ENCODE peak calls at places on chromosomes 3 and 15, in seven cellular contexts. One of them, this sample, is unnamed.

GRCh38 chr3:14487086-14487485 is 53.1 kb downstream of the GRIP2 start:
- DNase-seq in HTR-8/SVneo: no peak
- DNase-seq in ELF-1: no peak
- DNase-seq in HFFc6: no peak
- DNase-seq in bronchial epithelial cell: no peak
- DNase-seq in astrocyte: no peak
- DNase-seq in iris pigment epithelial cell: no peak
- DNase-seq in this sample: no peak

GRCh38 chr3:10015476-10015904 is 10.7 kb upstream of the FANCD2 start:
- DNase-seq in bronchial epithelial cell: peak
- DNase-seq in iris pigment epithelial cell: peak
- DNase-seq in HTR-8/SVneo: no peak
- DNase-seq in HFFc6: peak
- DNase-seq in astrocyte: peak
- DNase-seq in ELF-1: no peak
- DNase-seq in this sample: peak

GRCh38 chr3:127646501-127647046 is 17.6 kb downstream of the PODXL2 start:
- DNase-seq in ELF-1: no peak
- DNase-seq in astrocyte: no peak
- DNase-seq in HTR-8/SVneo: no peak
- DNase-seq in bronchial epithelial cell: no peak
- DNase-seq in HFFc6: no peak
- DNase-seq in iris pigment epithelial cell: no peak
- DNase-seq in this sample: no peak

GRCh38 chr15:88803241-88803919 is at the start of gene ACAN:
- DNase-seq in HFFc6: no peak
- DNase-seq in HTR-8/SVneo: no peak
- DNase-seq in ELF-1: peak
- DNase-seq in astrocyte: no peak
- DNase-seq in iris pigment epithelial cell: no peak
- DNase-seq in bronchial epithelial cell: no peak
- DNase-seq in this sample: no peak

GRCh38 chr15:41936649-41937567 is 35.4 kb downstream of the EHD4 start:
- DNase-seq in astrocyte: peak
- DNase-seq in HFFc6: no peak
- DNase-seq in HTR-8/SVneo: no peak
- DNase-seq in bronchial epithelial cell: no peak
- DNase-seq in iris pigment epithelial cell: peak
- DNase-seq in ELF-1: no peak
- DNase-seq in this sample: no peak

GRCh38 chr3:66470285-66470684 is 30.5 kb downstream of the LRIG1 start:
- DNase-seq in iris pigment epithelial cell: no peak
- DNase-seq in astrocyte: no peak
- DNase-seq in HFFc6: no peak
- DNase-seq in ELF-1: no peak
- DNase-seq in HTR-8/SVneo: no peak
- DNase-seq in bronchial epithelial cell: no peak
- DNase-seq in this sample: no peak

GRCh38 chr15:31306426-31307269 is 20.0 kb upstream of the KLF13 start:
- DNase-seq in bronchial epithelial cell: peak
- DNase-seq in astrocyte: peak
- DNase-seq in ELF-1: peak
- DNase-seq in iris pigment epithelial cell: no peak
- DNase-seq in HTR-8/SVneo: no peak
- DNase-seq in HFFc6: no peak
- DNase-seq in this sample: no peak

GRCh38 chr3:54936561-54936960 is 8.7 kb upstream of the LRTM1 start:
- DNase-seq in HFFc6: no peak
- DNase-seq in ELF-1: no peak
- DNase-seq in bronchial epithelial cell: no peak
- DNase-seq in HTR-8/SVneo: no peak
- DNase-seq in iris pigment epithelial cell: no peak
- DNase-seq in astrocyte: no peak
- DNase-seq in this sample: no peak

GRCh38 chr3:181384970-181385369 is 326.8 kb upstream of the SOX2 start:
- DNase-seq in HTR-8/SVneo: no peak
- DNase-seq in iris pigment epithelial cell: no peak
- DNase-seq in ELF-1: no peak
- DNase-seq in astrocyte: no peak
- DNase-seq in bronchial epithelial cell: peak
- DNase-seq in HFFc6: no peak
- DNase-seq in this sample: no peak

GRCh38 chr3:171616798-171617197 is 156.6 kb upstream of the TNIK start:
- DNase-seq in HTR-8/SVneo: no peak
- DNase-seq in bronchial epithelial cell: no peak
- DNase-seq in HFFc6: no peak
- DNase-seq in astrocyte: no peak
- DNase-seq in iris pigment epithelial cell: no peak
- DNase-seq in ELF-1: no peak
- DNase-seq in this sample: no peak

GRCh38 chr3:28940530-28940929 is 340.3 kb upstream of the RBMS3 start:
- DNase-seq in HTR-8/SVneo: peak
- DNase-seq in ELF-1: no peak
- DNase-seq in HFFc6: peak
- DNase-seq in bronchial epithelial cell: no peak
- DNase-seq in astrocyte: peak
- DNase-seq in iris pigment epithelial cell: peak
- DNase-seq in this sample: peak

GRCh38 chr15:100055821-100056220 is 286.0 kb downstream of the ADAMTS17 start:
- DNase-seq in ELF-1: no peak
- DNase-seq in astrocyte: no peak
- DNase-seq in bronchial epithelial cell: no peak
- DNase-seq in iris pigment epithelial cell: no peak
- DNase-seq in HFFc6: no peak
- DNase-seq in HTR-8/SVneo: no peak
- DNase-seq in this sample: no peak

GRCh38 chr3:169591159-169591951 is 72.2 kb downstream of the MECOM start:
- DNase-seq in iris pigment epithelial cell: no peak
- DNase-seq in bronchial epithelial cell: no peak
- DNase-seq in HFFc6: no peak
- DNase-seq in astrocyte: no peak
- DNase-seq in HTR-8/SVneo: no peak
- DNase-seq in ELF-1: no peak
- DNase-seq in this sample: no peak

GRCh38 chr3:197956070-197956469 is 3.9 kb upstream of the LMLN start:
- DNase-seq in ELF-1: no peak
- DNase-seq in iris pigment epithelial cell: no peak
- DNase-seq in HFFc6: no peak
- DNase-seq in bronchial epithelial cell: no peak
- DNase-seq in astrocyte: no peak
- DNase-seq in HTR-8/SVneo: no peak
- DNase-seq in this sample: no peak

GRCh38 chr3:100982710-100983109 is 10.5 kb downstream of the ABI3BP start:
- DNase-seq in bronchial epithelial cell: no peak
- DNase-seq in HFFc6: peak
- DNase-seq in iris pigment epithelial cell: peak
- DNase-seq in astrocyte: peak
- DNase-seq in ELF-1: no peak
- DNase-seq in HTR-8/SVneo: no peak
- DNase-seq in this sample: no peak

GRCh38 chr15:99722406-99722805 is 10.8 kb downstream of the LYSMD4 start:
- DNase-seq in HTR-8/SVneo: no peak
- DNase-seq in bronchial epithelial cell: peak
- DNase-seq in iris pigment epithelial cell: no peak
- DNase-seq in astrocyte: no peak
- DNase-seq in ELF-1: no peak
- DNase-seq in HFFc6: no peak
- DNase-seq in this sample: no peak

GRCh38 chr15:95262866-95263564 is 1031.7 kb downstream of the MCTP2 start:
- DNase-seq in HFFc6: peak
- DNase-seq in astrocyte: peak
- DNase-seq in HTR-8/SVneo: no peak
- DNase-seq in bronchial epithelial cell: peak
- DNase-seq in ELF-1: no peak
- DNase-seq in iris pigment epithelial cell: peak
- DNase-seq in this sample: peak

GRCh38 chr3:169509359-169509758 is 154.2 kb downstream of the MECOM start:
- DNase-seq in ELF-1: no peak
- DNase-seq in HFFc6: no peak
- DNase-seq in iris pigment epithelial cell: no peak
- DNase-seq in bronchial epithelial cell: no peak
- DNase-seq in HTR-8/SVneo: no peak
- DNase-seq in astrocyte: no peak
- DNase-seq in this sample: no peak

GRCh38 chr3:64890466-64890865 is 202.7 kb upstream of the ADAMTS9 start:
- DNase-seq in HFFc6: no peak
- DNase-seq in bronchial epithelial cell: no peak
- DNase-seq in ELF-1: no peak
- DNase-seq in astrocyte: no peak
- DNase-seq in HTR-8/SVneo: no peak
- DNase-seq in iris pigment epithelial cell: no peak
- DNase-seq in this sample: no peak

GRCh38 chr15:50458301-50458700 is 34.1 kb downstream of the USP8 start:
- DNase-seq in bronchial epithelial cell: no peak
- DNase-seq in astrocyte: peak
- DNase-seq in iris pigment epithelial cell: no peak
- DNase-seq in HTR-8/SVneo: no peak
- DNase-seq in HFFc6: no peak
- DNase-seq in ELF-1: no peak
- DNase-seq in this sample: no peak

GRCh38 chr3:93931597-93932229 is 42.0 kb downstream of the PROS1 start:
- DNase-seq in HTR-8/SVneo: no peak
- DNase-seq in HFFc6: no peak
- DNase-seq in iris pigment epithelial cell: no peak
- DNase-seq in astrocyte: no peak
- DNase-seq in ELF-1: no peak
- DNase-seq in bronchial epithelial cell: no peak
- DNase-seq in this sample: no peak

GRCh38 chr3:8741581-8742355 is 8.2 kb downstream of the CAV3 start:
- DNase-seq in bronchial epithelial cell: peak
- DNase-seq in iris pigment epithelial cell: peak
- DNase-seq in astrocyte: peak
- DNase-seq in HTR-8/SVneo: peak
- DNase-seq in ELF-1: peak
- DNase-seq in HFFc6: peak
- DNase-seq in this sample: peak

GRCh38 chr3:128619146-128619890 is 31.3 kb downstream of the RPN1 start:
- DNase-seq in ELF-1: no peak
- DNase-seq in HFFc6: peak
- DNase-seq in iris pigment epithelial cell: peak
- DNase-seq in HTR-8/SVneo: no peak
- DNase-seq in astrocyte: peak
- DNase-seq in bronchial epithelial cell: peak
- DNase-seq in this sample: peak

GRCh38 chr15:49235446-49236207 is 65.6 kb downstream of the GALK2 start:
- DNase-seq in astrocyte: peak
- DNase-seq in HFFc6: peak
- DNase-seq in bronchial epithelial cell: peak
- DNase-seq in iris pigment epithelial cell: peak
- DNase-seq in HTR-8/SVneo: peak
- DNase-seq in ELF-1: peak
- DNase-seq in this sample: peak

GRCh38 chr3:131630117-131630516 is 127.3 kb upstream of the MRPL3 start:
- DNase-seq in iris pigment epithelial cell: no peak
- DNase-seq in HFFc6: no peak
- DNase-seq in HTR-8/SVneo: no peak
- DNase-seq in astrocyte: no peak
- DNase-seq in bronchial epithelial cell: peak
- DNase-seq in ELF-1: no peak
- DNase-seq in this sample: no peak

GRCh38 chr15:25850154-25851111 is 12.7 kb downstream of the ATP10A start:
- DNase-seq in iris pigment epithelial cell: peak
- DNase-seq in ELF-1: peak
- DNase-seq in HFFc6: peak
- DNase-seq in astrocyte: peak
- DNase-seq in bronchial epithelial cell: peak
- DNase-seq in HTR-8/SVneo: no peak
- DNase-seq in this sample: peak

GRCh38 chr3:115862824-115863223 is 239.5 kb downstream of the GAP43 start:
- DNase-seq in iris pigment epithelial cell: no peak
- DNase-seq in astrocyte: no peak
- DNase-seq in HFFc6: no peak
- DNase-seq in bronchial epithelial cell: no peak
- DNase-seq in HTR-8/SVneo: no peak
- DNase-seq in ELF-1: peak
- DNase-seq in this sample: no peak

GRCh38 chr3:46713048-46713897 is 4.4 kb downstream of the PRSS50 start:
- DNase-seq in HFFc6: no peak
- DNase-seq in astrocyte: no peak
- DNase-seq in ELF-1: no peak
- DNase-seq in bronchial epithelial cell: no peak
- DNase-seq in iris pigment epithelial cell: no peak
- DNase-seq in HTR-8/SVneo: no peak
- DNase-seq in this sample: no peak

GRCh38 chr3:124845406-124845805 is 41.8 kb downstream of the ITGB5 start:
- DNase-seq in HFFc6: peak
- DNase-seq in iris pigment epithelial cell: peak
- DNase-seq in bronchial epithelial cell: peak
- DNase-seq in astrocyte: peak
- DNase-seq in ELF-1: no peak
- DNase-seq in HTR-8/SVneo: peak
- DNase-seq in this sample: peak

GRCh38 chr15:37014566-37014965 is 85.8 kb downstream of the MEIS2 start:
- DNase-seq in HFFc6: no peak
- DNase-seq in bronchial epithelial cell: peak
- DNase-seq in iris pigment epithelial cell: no peak
- DNase-seq in astrocyte: no peak
- DNase-seq in ELF-1: peak
- DNase-seq in HTR-8/SVneo: no peak
- DNase-seq in this sample: no peak

GRCh38 chr3:132289311-132289710 is 27.9 kb upstream of the ACP3 start:
- DNase-seq in iris pigment epithelial cell: no peak
- DNase-seq in astrocyte: no peak
- DNase-seq in HFFc6: no peak
- DNase-seq in HTR-8/SVneo: no peak
- DNase-seq in bronchial epithelial cell: no peak
- DNase-seq in ELF-1: no peak
- DNase-seq in this sample: no peak

GRCh38 chr3:5464684-5465083 is 277.2 kb downstream of the EDEM1 start:
- DNase-seq in iris pigment epithelial cell: no peak
- DNase-seq in bronchial epithelial cell: no peak
- DNase-seq in HTR-8/SVneo: no peak
- DNase-seq in HFFc6: no peak
- DNase-seq in ELF-1: no peak
- DNase-seq in astrocyte: no peak
- DNase-seq in this sample: no peak

GRCh38 chr3:113736548-113737089 is 9.4 kb downstream of the NAA50 start:
- DNase-seq in iris pigment epithelial cell: peak
- DNase-seq in ELF-1: peak
- DNase-seq in HTR-8/SVneo: peak
- DNase-seq in bronchial epithelial cell: peak
- DNase-seq in HFFc6: peak
- DNase-seq in astrocyte: peak
- DNase-seq in this sample: peak

GRCh38 chr3:150177673-150178378 is 207.1 kb upstream of the PFN2 start:
- DNase-seq in ELF-1: no peak
- DNase-seq in HFFc6: peak
- DNase-seq in astrocyte: peak
- DNase-seq in bronchial epithelial cell: peak
- DNase-seq in iris pigment epithelial cell: peak
- DNase-seq in HTR-8/SVneo: peak
- DNase-seq in this sample: peak

GRCh38 chr3:136602818-136603217 is 149.4 kb downstream of the STAG1 start:
- DNase-seq in bronchial epithelial cell: peak
- DNase-seq in iris pigment epithelial cell: peak
- DNase-seq in HTR-8/SVneo: no peak
- DNase-seq in astrocyte: no peak
- DNase-seq in ELF-1: no peak
- DNase-seq in HFFc6: no peak
- DNase-seq in this sample: no peak

GRCh38 chr3:124351430-124352142 is 359.7 kb upstream of the ROPN1 start:
- DNase-seq in ELF-1: peak
- DNase-seq in astrocyte: peak
- DNase-seq in HFFc6: peak
- DNase-seq in iris pigment epithelial cell: peak
- DNase-seq in bronchial epithelial cell: peak
- DNase-seq in HTR-8/SVneo: peak
- DNase-seq in this sample: peak

GRCh38 chr3:59992578-59992977 is 942.8 kb upstream of the CFAP20DC start:
- DNase-seq in astrocyte: no peak
- DNase-seq in HFFc6: no peak
- DNase-seq in bronchial epithelial cell: no peak
- DNase-seq in iris pigment epithelial cell: no peak
- DNase-seq in ELF-1: no peak
- DNase-seq in HTR-8/SVneo: no peak
- DNase-seq in this sample: no peak

GRCh38 chr3:4466783-4467521 is at the start of gene SUMF1:
- DNase-seq in astrocyte: peak
- DNase-seq in HFFc6: peak
- DNase-seq in bronchial epithelial cell: peak
- DNase-seq in ELF-1: peak
- DNase-seq in iris pigment epithelial cell: peak
- DNase-seq in HTR-8/SVneo: peak
- DNase-seq in this sample: peak

This sample was measured in GM04504.